ENCODE peak calls at places on chromosomes 12 and 14, in six cellular contexts. B is vagina, X is breast epithelium, T is spleen, S is tibial nerve, V is right cardiac atrium. Q is an unnamed sample. For H3K27me3, the result is how much of the 10 kb centered on the place peaks cover.

GRCh38 chr14:92959189-92959531 is 36.2 kb downstream of the CHGA start:
- DNase-seq in T (no peak), B (no peak), V (peak), S (no peak), X (no peak), Q (no peak)

GRCh38 chr12:107372229-107372658 is 278.9 kb upstream of the CRY1 start:
- DNase-seq in X (no peak), T (no peak), V (no peak), S (peak), B (no peak), Q (no peak)

GRCh38 chr12:26100966-26101744 is 23.7 kb downstream of the BHLHE41 start:
- DNase-seq in T (no peak), X (no peak), S (no peak), B (no peak), V (no peak), Q (no peak)

GRCh38 chr12:46659032-46659703 is 166.6 kb downstream of the SLC38A4 start:
- DNase-seq in T (no peak), S (no peak), X (no peak), V (peak), B (no peak), Q (no peak)

GRCh38 chr12:103503546-103504480 is 8.0 kb upstream of the C12orf42 start:
- DNase-seq in S (no peak), X (no peak), B (no peak), T (peak), V (peak), Q (no peak)

GRCh38 chr12:128069359-128069997 is 197.5 kb upstream of the TMEM132C start:
- DNase-seq in B (peak), S (peak), V (no peak), T (no peak), X (no peak), Q (no peak)

GRCh38 chr14:50978521-50978871 is 34.2 kb upstream of the PYGL start:
- DNase-seq in B (no peak), V (no peak), T (no peak), S (no peak), X (no peak), Q (no peak)

GRCh38 chr14:96630281-96630680 is 128.1 kb downstream of the PAPOLA start:
- DNase-seq in V (no peak), X (no peak), S (no peak), B (no peak), T (no peak), Q (no peak)

GRCh38 chr14:36293824-36294223 is 26.6 kb downstream of the MBIP start:
- DNase-seq in X (no peak), B (no peak), S (no peak), V (no peak), T (no peak), Q (no peak)

GRCh38 chr12:111426341-111427185 is 20.8 kb downstream of the SH2B3 start:
- DNase-seq in B (no peak), X (no peak), S (no peak), T (no peak), V (peak), Q (no peak)

GRCh38 chr12:125185740-125186470 is 120.7 kb downstream of the AACS start:
- DNase-seq in B (no peak), X (no peak), S (no peak), T (peak), V (peak), Q (peak)

DNA sequence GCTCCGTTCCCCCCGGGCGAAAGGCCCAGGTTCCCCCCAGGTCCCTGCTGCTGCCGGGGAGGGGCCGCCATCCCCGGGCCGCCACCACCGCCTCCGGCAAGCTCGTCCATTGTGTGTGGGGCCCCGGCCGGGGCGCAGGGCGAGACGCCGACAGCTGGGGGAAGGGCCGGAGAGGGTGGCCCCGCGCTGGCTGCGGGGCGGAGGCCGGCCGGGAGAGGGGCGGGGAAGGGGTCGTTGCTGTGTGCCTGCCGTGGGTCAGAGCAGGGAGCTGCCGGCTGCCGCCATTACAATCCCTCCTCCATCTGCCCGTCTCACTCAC is at the start of gene STRN3:
- DNase-seq in V (no peak), B (no peak), S (no peak), X (no peak), T (no peak), Q (no peak)
- H3K4me3 ChIP-seq in V (peak), B (peak), S (peak), X (peak), T (peak), Q (peak)

GRCh38 chr14:94761348-94761998 is 8.4 kb downstream of the GSC start:
- DNase-seq in B (no peak), X (no peak), V (no peak), S (peak), T (peak), Q (no peak)
- H3K27me3 ChIP-seq in B (under half), X (under half), V (under half), S (under half), T (half or more), Q (half or more)

DNA sequence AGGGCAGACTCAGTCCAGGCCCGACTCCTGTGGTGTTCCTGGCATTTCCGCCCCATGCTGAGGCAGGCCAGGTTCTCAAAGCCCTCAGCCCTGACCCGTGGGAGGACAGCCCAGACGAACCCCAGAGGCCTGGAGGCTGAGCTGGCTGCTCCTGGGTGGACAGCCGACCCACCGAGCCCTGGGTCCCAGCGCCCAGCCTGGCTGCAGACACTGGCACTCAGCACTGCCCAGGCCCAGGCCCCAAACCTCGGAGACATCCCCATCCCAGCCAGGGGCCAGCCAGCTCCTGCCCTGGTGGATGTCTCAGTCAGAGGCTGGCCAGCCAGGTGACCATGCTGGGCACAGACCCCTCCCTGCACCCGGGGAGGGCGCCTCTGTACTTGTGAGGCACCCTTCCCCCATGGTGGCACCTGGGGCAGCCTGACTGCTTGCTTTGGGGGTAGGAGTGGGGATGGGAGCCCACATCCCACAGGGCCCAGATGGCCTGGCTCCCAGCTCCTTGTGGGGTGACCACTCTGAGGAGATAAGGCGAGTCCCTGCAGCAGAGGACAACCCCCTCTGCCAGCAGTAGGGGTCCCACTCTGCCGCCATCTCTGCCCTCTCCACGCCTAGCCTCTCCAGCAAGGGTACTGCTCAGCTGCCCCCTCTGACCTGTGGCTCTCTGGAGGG is 1.4 kb downstream of the PLD4 start:
- DNase-seq in B (peak), X (no peak), V (no peak), S (no peak), T (peak), Q (peak)
- H3K4me3 ChIP-seq in B (no peak), X (no peak), V (no peak), S (no peak), T (no peak), Q (no peak)

GRCh38 chr14:69183735-69184134 is 7.6 kb upstream of the EXD2 start:
- DNase-seq in S (no peak), B (no peak), V (no peak), T (no peak), X (no peak), Q (no peak)
- H3K27me3 ChIP-seq in S (under half), B (under half), V (under half), T (under half), X (under half), Q (under half)